ENCODE peak calls at places on chromosomes 5 and 9, in five cellular contexts. J is choroid plexus epithelial cell, X is WERI-Rb-1, Y is activated B cell treated with CpG ODN at 0.5 μM for 24 hours, U is PC-9. V is an unnamed sample.

GRCh38 chr5:180494510-180495181 is 467 bp downstream of the CNOT6 start:
- DNase-seq in J (peak), X (peak), Y (no peak), U (no peak), V (no peak)

GRCh38 chr5:113047234-113047633 is 70.6 kb downstream of the DCP2 start:
- DNase-seq in J (peak), X (no peak), Y (no peak), U (peak), V (no peak)

GRCh38 chr5:132840313-132840712 is 9.9 kb upstream of the SHROOM1 start:
- DNase-seq in J (no peak), X (no peak), Y (no peak), U (no peak), V (no peak)

GRCh38 chr9:72356019-72356653 is 8.9 kb downstream of the ZFAND5 start:
- DNase-seq in J (peak), X (no peak), Y (no peak), U (no peak), V (no peak)

GRCh38 chr5:116938488-116938887 is 363.9 kb upstream of the SEMA6A start:
- DNase-seq in J (no peak), X (no peak), Y (no peak), U (no peak), V (no peak)

GRCh38 chr5:43601454-43602260 is 1.3 kb upstream of the NNT start:
- DNase-seq in J (peak), X (no peak), Y (no peak), U (no peak), V (no peak)

GRCh38 chr5:91865920-91866319 is 482.8 kb upstream of the ARRDC3 start:
- DNase-seq in J (peak), X (no peak), Y (no peak), U (no peak), V (no peak)

GRCh38 chr9:22657713-22658112 is 211.1 kb downstream of the DMRTA1 start:
- DNase-seq in J (no peak), X (no peak), Y (no peak), U (no peak), V (no peak)

GRCh38 chr9:37936376-37936775 is 32.4 kb upstream of the SLC25A51 start:
- DNase-seq in J (no peak), X (no peak), Y (no peak), U (no peak), V (no peak)

GRCh38 chr9:119924736-119925135 is 555.5 kb upstream of the BRINP1 start:
- DNase-seq in J (no peak), X (no peak), Y (no peak), U (no peak), V (no peak)

GRCh38 chr5:122908662-122909061 is 63.2 kb downstream of the SNX24 start:
- DNase-seq in J (no peak), X (no peak), Y (no peak), U (no peak), V (no peak)

GRCh38 chr5:53109041-53109435 is 519 bp downstream of the MOCS2 start:
- DNase-seq in J (peak), X (no peak), Y (no peak), U (peak), V (no peak)

GRCh38 chr9:137167752-137168574 is 1.9 kb downstream of the LRRC26 start:
- DNase-seq in J (no peak), X (peak), Y (no peak), U (no peak), V (no peak)

GRCh38 chr5:90111354-90112070 is 298.0 kb downstream of the CETN3 start:
- DNase-seq in J (peak), X (no peak), Y (no peak), U (no peak), V (no peak)

GRCh38 chr5:39399135-39400036 is 25.4 kb downstream of the DAB2 start:
- DNase-seq in J (peak), X (no peak), Y (no peak), U (peak), V (peak)

GRCh38 chr5:386432-387341 is 56.3 kb upstream of the EXOC3 start:
- DNase-seq in J (peak), X (no peak), Y (no peak), U (peak), V (peak)

GRCh38 chr9:96522371-96522770 is 72.4 kb downstream of the HABP4 start:
- DNase-seq in J (no peak), X (no peak), Y (no peak), U (no peak), V (no peak)

GRCh38 chr5:152142845-152143469 is 218.3 kb upstream of the GLRA1 start:
- DNase-seq in J (peak), X (peak), Y (peak), U (no peak), V (no peak)

GRCh38 chr5:172902497-172903472 is 56.4 kb upstream of the RPL26L1 start:
- DNase-seq in J (peak), X (peak), Y (no peak), U (peak), V (no peak)

GRCh38 chr5:175226506-175226905 is 217.5 kb downstream of the DRD1 start:
- DNase-seq in J (no peak), X (no peak), Y (no peak), U (no peak), V (no peak)

GRCh38 chr5:345404-346195 is 24.1 kb downstream of the AHRR start:
- DNase-seq in J (peak), X (no peak), Y (no peak), U (no peak), V (no peak)

GRCh38 chr5:131735393-131735792 is 61.4 kb downstream of the FNIP1 start:
- DNase-seq in J (no peak), X (no peak), Y (no peak), U (no peak), V (no peak)

GRCh38 chr5:178859625-178860521 is at the start of gene ZNF354B:
- DNase-seq in J (peak), X (peak), Y (peak), U (peak), V (peak)
- TF ChIP-seq CTCF in J (peak), X (no peak), Y (no peak), U (peak), V (no peak)

DNA sequence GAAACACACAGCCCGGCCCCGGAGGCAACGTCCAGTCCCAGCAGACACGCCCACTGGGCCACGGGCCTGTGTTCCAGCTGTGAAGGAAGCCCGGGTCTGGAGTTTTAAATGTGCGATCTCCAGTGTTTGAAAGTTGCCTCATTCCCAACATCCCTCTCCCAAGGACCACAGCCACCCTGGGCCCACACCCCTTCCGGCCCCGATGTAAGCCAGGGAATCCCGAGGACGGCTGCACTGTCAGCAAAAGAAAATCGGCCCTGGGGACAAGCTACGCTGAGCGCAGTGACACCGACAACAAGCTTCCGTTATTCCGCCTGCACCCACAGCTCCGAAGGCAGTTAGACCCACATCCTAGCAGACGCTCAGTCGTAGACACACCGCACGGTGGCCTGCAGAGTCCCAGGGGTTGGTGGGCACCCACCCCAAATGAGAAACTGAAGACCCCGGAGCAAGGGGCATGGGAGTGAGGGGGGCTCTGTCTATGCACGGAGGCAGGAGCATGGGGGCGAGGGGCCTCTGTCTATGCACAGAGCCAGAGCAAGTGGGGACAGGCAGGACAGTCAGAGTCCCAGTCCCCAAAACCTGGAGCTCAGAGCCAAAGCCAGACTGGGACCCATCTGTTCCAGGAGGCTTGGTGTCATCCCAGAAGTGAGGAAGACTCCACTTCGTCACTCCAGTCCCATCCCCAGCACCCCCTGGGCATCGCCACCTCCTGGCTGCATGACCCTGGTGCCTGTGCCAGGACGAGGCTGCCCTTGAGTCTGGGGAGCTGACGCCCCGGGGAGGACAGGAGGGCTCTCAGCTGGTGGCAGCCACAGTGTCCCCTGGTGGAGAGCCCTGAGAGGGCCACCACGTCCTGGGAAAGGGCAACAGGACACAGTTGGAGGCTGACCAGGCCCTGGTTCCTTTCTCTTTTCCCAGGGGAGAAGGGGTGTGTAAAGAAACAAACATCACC is 23.4 kb downstream of the GLT6D1 start:
- DNase-seq in J (no peak), X (no peak), Y (no peak), U (no peak), V (no peak)
- TF ChIP-seq CTCF in J (no peak), X (peak), Y (no peak), U (peak), V (no peak)

GRCh38 chr9:121437891-121438290 is 61.8 kb downstream of the GGTA1 start:
- DNase-seq in J (no peak), X (no peak), Y (no peak), U (no peak), V (no peak)
- TF ChIP-seq CTCF in J (no peak), X (no peak), Y (no peak), U (no peak), V (no peak)

DNA sequence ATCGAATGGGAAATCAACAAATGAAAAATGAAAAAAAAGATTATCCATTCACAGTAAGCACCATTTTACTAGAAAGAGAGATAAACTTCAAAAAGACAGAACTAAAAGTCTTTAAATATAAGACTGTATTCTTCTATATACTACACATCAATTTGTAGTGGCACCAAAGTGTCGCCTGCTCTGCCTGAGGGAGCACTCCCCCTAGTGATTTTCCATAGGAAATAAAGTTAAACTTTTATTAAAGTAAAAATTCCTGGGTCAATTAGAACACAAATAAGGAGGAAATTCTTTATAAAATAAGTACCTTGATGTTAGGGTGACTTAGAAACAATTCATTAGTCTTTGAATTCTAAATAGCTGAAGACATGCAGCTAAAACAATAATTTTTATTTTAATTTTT is 9.7 kb downstream of the RAD1 start:
- DNase-seq in J (peak), X (no peak), Y (no peak), U (no peak), V (no peak)
- TF ChIP-seq CTCF in J (peak), X (peak), Y (no peak), U (peak), V (no peak)

GRCh38 chr9:114348906-114349482 is 19.3 kb downstream of the ORM2 start:
- DNase-seq in J (peak), X (peak), Y (peak), U (peak), V (peak)
- TF ChIP-seq CTCF in J (no peak), X (no peak), Y (no peak), U (no peak), V (no peak)

DNA sequence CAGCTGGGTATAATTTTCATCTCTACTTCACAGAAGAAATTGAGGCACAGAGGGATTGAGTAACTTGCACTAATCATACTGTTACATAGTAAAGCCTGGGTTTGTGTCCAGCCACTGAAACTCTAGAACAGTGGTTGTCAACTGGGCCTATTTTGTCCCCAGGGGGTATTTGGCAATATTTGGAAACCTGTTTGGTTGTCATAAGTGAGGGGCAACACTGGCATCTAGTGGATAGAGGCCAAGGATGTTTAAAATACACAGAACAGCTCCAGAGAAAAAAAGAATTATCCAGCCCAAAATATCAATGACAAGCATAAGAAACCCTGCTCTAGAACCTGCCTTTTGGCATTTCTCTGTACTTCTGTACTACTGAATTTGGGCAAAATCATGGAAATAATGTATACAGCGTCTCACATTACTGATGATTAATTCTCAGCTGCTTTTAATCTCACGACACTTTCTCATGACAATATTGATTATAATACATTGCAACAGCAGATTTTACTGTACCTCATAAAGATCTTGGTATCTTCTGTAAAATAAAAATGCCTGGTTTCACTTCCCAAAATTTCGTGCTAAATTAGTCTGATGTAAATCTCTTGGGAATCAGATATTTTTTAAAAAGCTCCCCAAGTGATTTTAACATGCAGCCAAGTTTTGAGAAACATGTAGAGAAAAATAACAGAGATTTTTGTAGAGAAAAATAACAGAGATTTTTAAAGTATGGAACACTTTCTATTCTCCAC is 112.7 kb downstream of the RORB start:
- DNase-seq in J (peak), X (no peak), Y (no peak), U (no peak), V (no peak)
- TF ChIP-seq CTCF in J (no peak), X (peak), Y (no peak), U (peak), V (no peak)

DNA sequence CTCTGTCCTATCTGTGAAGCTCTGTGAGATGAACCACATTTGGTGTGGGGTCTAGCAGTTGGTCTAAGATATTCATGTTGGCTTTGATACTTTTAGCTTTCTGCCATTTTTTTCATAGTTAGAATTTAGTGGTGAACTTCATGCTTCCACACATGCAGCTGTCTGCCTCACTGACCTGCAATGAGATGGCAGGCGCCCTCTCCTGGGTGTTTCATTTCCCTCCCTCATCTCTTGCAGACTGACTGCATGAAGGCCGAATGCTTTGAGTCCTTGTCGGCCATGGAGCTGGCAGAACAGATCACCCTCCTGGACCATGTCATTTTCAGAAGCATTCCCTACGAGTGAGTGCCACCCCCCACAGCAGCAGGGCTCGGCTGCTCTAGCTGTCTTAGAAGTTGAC is 26.1 kb upstream of the CKMT2 start:
- DNase-seq in J (peak), X (no peak), Y (no peak), U (no peak), V (no peak)
- TF ChIP-seq CTCF in J (peak), X (peak), Y (no peak), U (no peak), V (no peak)